ENCODE peak calls at places on chromosomes 13 and 19, in seven cellular contexts. O, V, L, T, D, X and P are unnamed samples.

GRCh38 chr19:29831041-29831548 is 19.3 kb downstream of the CCNE1 start:
- DNase-seq in X (no peak), O (no peak), T (no peak), L (peak; percentile 71), D (no peak), V (peak; percentile 66), P (no peak)

GRCh38 chr19:10104665-10105221 is 1.4 kb upstream of the PPAN start:
- DNase-seq in L (peak; percentile 98), X (no peak), D (no peak), V (no peak), T (no peak), O (no peak), P (no peak)

GRCh38 chr13:24746618-24747247 is 17.2 kb upstream of the RNF17 start:
- DNase-seq in V (no peak), L (peak; percentile 59), X (peak; percentile 57), T (peak; percentile 71), O (no peak), D (no peak), P (no peak)

GRCh38 chr13:98189841-98190505 is 12.9 kb upstream of the RNF113B start:
- DNase-seq in X (no peak), V (no peak), O (no peak), T (no peak), D (no peak), L (no peak), P (no peak)

GRCh38 chr13:39616087-39616694 is 13.2 kb upstream of the LHFPL6 start:
- DNase-seq in L (peak; percentile 74), D (peak; percentile 33), O (peak; percentile 72), V (peak; percentile 72), X (peak; percentile 87), T (peak; percentile 84), P (no peak)

GRCh38 chr19:38665950-38666661 is 18.7 kb downstream of the ACTN4 start:
- DNase-seq in X (peak; percentile 82), L (no peak), O (no peak), D (no peak), T (peak; percentile 85), V (peak; percentile 66), P (peak; percentile 71)

GRCh38 chr19:2446390-2446789 is 10.4 kb downstream of the LMNB2 start:
- DNase-seq in X (no peak), O (no peak), T (no peak), L (peak; percentile 70), D (no peak), V (no peak), P (peak; percentile 51)

GRCh38 chr13:79522583-79522982 is 41.6 kb downstream of the NDFIP2 start:
- DNase-seq in V (peak; percentile 27), D (no peak), L (peak; percentile 84), O (peak; percentile 97), T (no peak), X (no peak), P (no peak)

GRCh38 chr19:46609511-46610412 is 8.6 kb downstream of the CALM3 start:
- DNase-seq in L (no peak), V (no peak), X (no peak), T (no peak), D (no peak), O (no peak), P (no peak)

GRCh38 chr13:35996360-35996759 is 134.8 kb downstream of the DCLK1 start:
- DNase-seq in L (no peak), D (no peak), T (no peak), V (no peak), O (no peak), X (no peak), P (no peak)

DNA sequence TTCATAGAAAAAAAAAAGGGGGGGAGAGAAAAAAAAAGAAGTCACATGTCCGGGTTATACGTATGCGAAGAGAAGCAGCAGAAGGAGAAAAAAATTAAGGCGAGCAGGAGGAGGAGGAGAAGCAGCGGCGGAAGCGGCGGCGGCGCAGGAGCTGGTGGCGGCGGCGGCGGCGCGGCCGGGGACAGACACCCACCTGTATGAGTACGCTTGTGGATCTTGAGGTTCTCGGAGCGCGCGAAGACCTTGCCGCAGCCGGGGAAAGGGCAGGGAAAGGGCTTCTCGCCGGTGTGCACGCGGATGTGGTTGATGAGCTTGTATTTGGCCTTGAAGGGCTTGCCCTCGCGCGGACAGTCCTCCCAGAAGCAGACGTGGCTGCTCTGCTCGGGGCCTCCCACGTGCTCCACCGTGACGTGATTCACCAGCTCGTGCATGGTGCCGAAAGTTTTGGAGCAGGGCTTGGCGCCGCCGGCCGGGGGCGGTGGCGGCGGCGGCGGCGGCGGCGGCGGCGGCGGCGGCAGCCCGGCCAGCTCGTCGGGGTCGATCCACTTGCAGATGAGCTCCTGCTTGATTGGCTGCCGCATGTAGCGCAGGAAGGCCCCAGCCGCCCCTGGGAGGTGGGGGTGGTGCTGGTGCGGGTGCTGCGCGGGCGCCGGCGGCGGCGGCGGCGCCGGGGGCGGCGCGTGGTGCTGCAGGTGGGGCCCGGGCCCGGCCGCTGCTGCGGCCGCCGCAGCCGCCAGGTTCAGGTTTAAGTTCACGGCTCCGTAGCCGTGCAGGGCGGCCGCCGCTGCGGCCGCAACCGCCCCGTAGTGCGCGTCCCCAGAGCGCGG is 1.4 kb downstream of the ZIC5 start:
- DNase-seq in T (peak; percentile 92), O (no peak), V (no peak), X (peak; percentile 75), D (no peak), L (peak; percentile 23), P (no peak)
- TF ChIP-seq CTCF in T (peak; percentile 4), O (no peak), V (no peak), X (no peak), D (no peak), L (no peak), P (no peak)

GRCh38 chr19:56837492-56837891 is 3.0 kb downstream of the PEG3 start:
- DNase-seq in O (no peak), D (no peak), V (peak; percentile 65), T (no peak), L (no peak), X (no peak), P (peak; percentile 9)
- H3K4me3 ChIP-seq in O (peak overlapping the region; percentile 41), D (no peak overlapping the region), V (peak overlapping the region; percentile 51), T (no peak overlapping the region), L (no peak overlapping the region), X (no peak overlapping the region), P (peak overlapping the region; percentile 46)

DNA sequence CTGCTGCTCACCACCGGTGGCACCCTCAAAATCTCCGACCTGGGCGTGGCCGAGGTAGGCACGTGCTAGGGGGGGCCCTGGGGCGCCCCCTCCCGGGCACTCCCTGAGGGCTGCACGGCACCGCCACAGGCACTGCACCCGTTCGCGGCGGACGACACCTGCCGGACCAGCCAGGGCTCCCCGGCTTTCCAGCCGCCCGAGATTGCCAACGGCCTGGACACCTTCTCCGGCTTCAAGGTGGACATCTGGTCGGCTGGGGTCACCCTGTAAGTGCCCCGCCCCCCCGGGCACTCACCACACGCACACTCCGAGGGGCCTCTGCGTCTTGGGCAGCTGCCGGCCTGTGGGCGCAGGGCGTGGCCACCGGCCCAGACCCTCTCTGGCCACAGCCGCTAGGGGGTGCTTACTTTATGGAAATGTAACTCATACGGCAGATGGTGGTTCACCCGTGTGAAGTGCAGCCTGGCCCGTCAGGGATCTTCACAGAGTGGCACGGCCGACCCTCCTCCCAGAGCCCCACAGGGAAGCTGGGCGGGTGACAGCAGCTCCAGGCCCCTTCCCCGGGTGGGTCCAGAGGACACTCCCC is 15.0 kb downstream of the STK11 start:
- DNase-seq in V (no peak), D (no peak), T (no peak), X (no peak), O (no peak), L (no peak), P (no peak)
- TF ChIP-seq CTCF in V (no peak), D (no peak), T (no peak), X (peak; percentile 3), O (no peak), L (no peak), P (no peak)

GRCh38 chr13:76038920-76039716 is 403.0 kb downstream of the LMO7 start:
- DNase-seq in D (no peak), T (no peak), O (no peak), X (peak; percentile 14), V (peak; percentile 3), L (no peak), P (no peak)
- H3K4me3 ChIP-seq in D (no peak overlapping the region), T (no peak overlapping the region), O (no peak overlapping the region), X (no peak overlapping the region), V (no peak overlapping the region), L (no peak overlapping the region), P (no peak overlapping the region)

GRCh38 chr19:35935911-35936737 is at the start of gene LRFN3:
- DNase-seq in T (peak; percentile 95), X (peak; percentile 93), V (peak; percentile 66), O (peak; percentile 16), L (peak; percentile 73), D (no peak), P (no peak)

GRCh38 chr19:35936738-35937268 is 629 bp downstream of the LRFN3 start:
- DNase-seq in T (no peak), L (no peak), O (no peak), X (no peak), D (no peak), V (no peak), P (no peak)

GRCh38 chr19:35939307-35940077 is 3.3 kb downstream of the LRFN3 start:
- DNase-seq in V (no peak), T (no peak), L (no peak), X (no peak), O (no peak), D (no peak), P (no peak)

GRCh38 chr19:35938282-35939224 is 2.4 kb downstream of the LRFN3 start:
- DNase-seq in V (no peak), T (no peak), O (no peak), L (no peak), D (no peak), X (no peak), P (no peak)

GRCh38 chr19:35937345-35938281 is 1.4 kb downstream of the LRFN3 start:
- DNase-seq in V (no peak), L (no peak), X (no peak), T (no peak), D (no peak), O (no peak), P (no peak)
- TF ChIP-seq CTCF in V (no peak), L (no peak), X (no peak), T (no peak), D (no peak), O (no peak), P (no peak)

DNA sequence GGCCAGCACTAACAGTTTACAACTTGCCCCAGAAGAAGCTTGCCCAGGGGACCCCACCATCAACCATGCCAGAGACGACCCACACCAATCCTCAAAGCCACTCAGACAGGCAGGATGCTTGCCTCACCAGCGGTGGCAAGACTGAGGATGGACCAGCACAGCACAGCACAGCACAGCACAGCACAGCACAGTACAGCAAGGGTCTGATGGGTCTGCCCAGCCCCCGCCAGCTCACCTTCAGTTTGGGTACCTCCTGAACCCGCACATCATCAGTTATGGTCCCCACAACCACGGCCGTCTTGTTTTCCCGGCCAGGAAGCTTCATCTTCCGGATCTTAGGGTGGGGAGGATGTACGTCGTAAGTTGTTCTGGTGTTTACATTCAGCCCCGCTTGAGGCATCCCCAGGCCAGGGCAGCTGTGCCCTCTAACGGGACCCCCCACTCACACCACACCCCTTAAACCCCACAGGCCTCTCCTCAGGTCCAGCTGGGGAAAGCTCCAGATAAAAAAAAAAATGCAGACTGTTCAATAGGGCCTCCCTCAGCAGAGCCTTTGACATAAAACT is 1.7 kb upstream of the FAM83E start:
- DNase-seq in D (no peak), L (no peak), X (no peak), V (no peak), O (no peak), T (no peak), P (no peak)
- H3K4me3 ChIP-seq in D (peak overlapping the region; percentile 97), L (no peak overlapping the region), X (no peak overlapping the region), V (peak overlapping the region; percentile 100), O (peak overlapping the region; percentile 90), T (peak overlapping the region; percentile 83), P (peak overlapping the region; percentile 100)

GRCh38 chr19:19039901-19040300 is 6.5 kb downstream of the ARMC6 start:
- DNase-seq in V (no peak), O (no peak), D (no peak), T (no peak), L (peak; percentile 45), X (no peak), P (no peak)
- TF ChIP-seq CTCF in V (no peak), O (no peak), D (no peak), T (no peak), L (no peak), X (no peak), P (no peak)

GRCh38 chr19:14582894-14583340 is at the start of gene CLEC17A:
- DNase-seq in V (no peak), L (peak; percentile 95), T (no peak), O (no peak), X (no peak), D (no peak), P (no peak)
- H3K4me3 ChIP-seq in V (no peak within 1 kb of the TSS), L (peak within 1 kb of the TSS; percentile 86), T (no peak within 1 kb of the TSS), O (no peak within 1 kb of the TSS), X (no peak within 1 kb of the TSS), D (no peak within 1 kb of the TSS), P (no peak within 1 kb of the TSS)